ENCODE peak calls at places on chromosomes 5 and 9, in four cellular contexts. V is neuronal stem cell, A is SK-N-SH, M is left ventricle myocardium inferior. N is an unnamed sample. For H3K36me3, the result is how much of the 10 kb centered on the place peaks cover.

GRCh38 chr5:55634204-55634785 is 77.8 kb downstream of the SLC38A9 start:
- DNase-seq in V (no peak), M (no peak), A (no peak), N (no peak)

GRCh38 chr5:137462816-137463520 is 36.2 kb downstream of the SPOCK1 start:
- DNase-seq in M (no peak), V (no peak), A (no peak), N (no peak)

GRCh38 chr5:135444360-135444759 is 2.8 kb downstream of the DCANP1 start:
- DNase-seq in A (no peak), M (no peak), V (no peak), N (no peak)

GRCh38 chr9:2874001-2874750 is 30.3 kb upstream of the PUM3 start:
- DNase-seq in A (no peak), M (no peak), V (no peak), N (no peak)

GRCh38 chr5:170761048-170761707 is 22.3 kb upstream of the GABRP start:
- DNase-seq in A (no peak), V (no peak), M (no peak), N (no peak)

GRCh38 chr9:32502459-32502858 is 23.5 kb downstream of the RIGI start:
- DNase-seq in M (no peak), V (no peak), A (no peak), N (no peak)

GRCh38 chr5:962801-963200 is 45.8 kb upstream of the NKD2 start:
- DNase-seq in V (no peak), M (no peak), A (peak), N (no peak)

GRCh38 chr9:87685431-87685830 is 40.5 kb upstream of the CTSL start:
- DNase-seq in V (no peak), M (no peak), A (no peak), N (no peak)

GRCh38 chr5:1251678-1252580 is 26.7 kb downstream of the SLC6A18 start:
- DNase-seq in M (no peak), V (no peak), A (no peak), N (no peak)

GRCh38 chr5:79974896-79975295 is 16.2 kb downstream of the MTX3 start:
- DNase-seq in V (no peak), M (no peak), A (no peak), N (peak)

GRCh38 chr5:87116821-87117512 is 150.7 kb upstream of the RASA1 start:
- DNase-seq in V (no peak), A (no peak), M (no peak), N (no peak)

GRCh38 chr9:133605856-133606721 is 3.1 kb downstream of the FAM163B start:
- DNase-seq in A (no peak), V (no peak), M (no peak), N (no peak)

GRCh38 chr5:1565737-1566734 is 42.3 kb upstream of the LPCAT1 start:
- DNase-seq in V (no peak), A (peak), M (no peak), N (no peak)

GRCh38 chr5:5298068-5298633 is 124.3 kb upstream of the ICE1 start:
- DNase-seq in M (no peak), V (no peak), A (no peak), N (no peak)

GRCh38 chr5:113150821-113151220 is 174.2 kb downstream of the DCP2 start:
- DNase-seq in V (no peak), A (no peak), M (no peak), N (no peak)

GRCh38 chr5:5126444-5126843 is 13.7 kb upstream of the ADAMTS16 start:
- DNase-seq in M (no peak), A (no peak), V (no peak), N (peak)

GRCh38 chr5:171436804-171437285 is 17.4 kb downstream of the FGF18 start:
- DNase-seq in V (no peak), A (no peak), M (no peak), N (no peak)

GRCh38 chr9:125378778-125379177 is 117.2 kb downstream of the GAPVD1 start:
- DNase-seq in V (no peak), M (no peak), A (no peak), N (no peak)

GRCh38 chr5:165526357-165526756 is 2020.9 kb downstream of the MAT2B start:
- DNase-seq in A (no peak), M (no peak), V (no peak), N (no peak)

GRCh38 chr5:79871721-79872120 is 119.3 kb downstream of the MTX3 start:
- DNase-seq in V (no peak), M (no peak), A (no peak), N (no peak)

GRCh38 chr5:14011089-14012004 is 66.9 kb upstream of the DNAH5 start:
- DNase-seq in V (peak), M (peak), A (peak), N (peak)

GRCh38 chr5:112366987-112367386 is 52.1 kb downstream of the EPB41L4A start:
- DNase-seq in A (peak), V (no peak), M (no peak), N (no peak)

GRCh38 chr5:128135286-128135685 is 51.7 kb downstream of the SLC12A2 start:
- DNase-seq in A (no peak), V (no peak), M (no peak), N (no peak)
- H3K36me3 ChIP-seq in A (half or more), V (under half), M (half or more), N (under half)

DNA sequence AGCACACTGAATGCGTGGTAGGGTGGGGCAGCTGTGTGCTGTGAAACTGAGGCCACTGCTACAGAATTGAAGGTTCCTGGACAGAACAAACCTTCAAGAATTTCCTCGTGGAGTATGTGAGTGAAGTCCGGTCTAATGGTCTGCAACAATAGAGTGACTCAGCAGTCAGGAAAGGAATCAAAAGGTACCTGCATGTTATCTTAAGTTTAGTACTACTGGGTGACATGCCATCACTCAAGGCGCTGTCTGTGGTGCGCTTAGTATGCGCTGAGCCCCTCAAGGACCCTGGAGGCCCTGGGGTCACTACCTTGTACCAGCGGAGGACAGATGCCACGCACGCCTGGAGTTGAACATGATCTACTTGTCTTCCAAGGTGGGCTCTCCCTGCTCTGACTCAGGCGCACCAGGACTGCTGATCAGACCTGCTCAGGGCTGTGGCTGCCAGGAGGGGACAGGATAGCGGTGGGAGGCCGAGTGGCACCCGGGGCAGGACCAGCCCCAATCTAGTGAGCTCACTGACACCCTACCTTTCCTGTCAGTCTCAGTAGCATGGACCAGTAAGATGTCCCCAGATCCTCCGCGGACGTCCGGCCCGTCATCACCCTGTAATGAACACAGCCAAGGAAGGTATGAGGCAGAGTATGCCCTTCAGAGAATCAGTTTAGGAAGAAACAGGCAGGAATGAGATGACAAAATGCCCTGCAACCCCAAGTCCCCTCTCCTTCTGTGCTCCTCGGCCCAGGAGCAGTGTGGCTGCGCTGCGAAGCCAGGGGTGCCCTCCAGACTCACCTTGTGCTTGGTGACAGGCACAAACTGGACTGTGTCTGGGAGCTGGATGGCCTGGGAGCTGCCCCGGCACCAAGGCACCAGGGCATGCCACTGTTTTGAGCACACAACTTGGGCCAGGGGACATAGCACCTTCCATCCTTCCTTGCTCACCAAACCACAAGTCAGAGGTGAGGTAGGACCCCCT is 50.7 kb downstream of the PRRT1B start:
- DNase-seq in M (no peak), V (no peak), A (no peak), N (no peak)
- H3K36me3 ChIP-seq in M (half or more), V (under half), A (under half), N (under half)

GRCh38 chr5:169710675-169711074 is 73.6 kb downstream of the DOCK2 start:
- DNase-seq in V (no peak), A (no peak), M (no peak), N (no peak)
- H3K36me3 ChIP-seq in V (under half), A (under half), M (under half), N (under half)

GRCh38 chr5:100867039-100867562 is 36.0 kb downstream of the ST8SIA4 start:
- DNase-seq in A (no peak), M (no peak), V (no peak), N (no peak)
- H3K36me3 ChIP-seq in A (under half), M (under half), V (under half), N (under half)

GRCh38 chr5:96904054-96904931 is 28.0 kb downstream of the ERAP2 start:
- DNase-seq in V (no peak), A (no peak), M (no peak), N (no peak)
- H3K36me3 ChIP-seq in V (under half), A (under half), M (half or more), N (under half)

DNA sequence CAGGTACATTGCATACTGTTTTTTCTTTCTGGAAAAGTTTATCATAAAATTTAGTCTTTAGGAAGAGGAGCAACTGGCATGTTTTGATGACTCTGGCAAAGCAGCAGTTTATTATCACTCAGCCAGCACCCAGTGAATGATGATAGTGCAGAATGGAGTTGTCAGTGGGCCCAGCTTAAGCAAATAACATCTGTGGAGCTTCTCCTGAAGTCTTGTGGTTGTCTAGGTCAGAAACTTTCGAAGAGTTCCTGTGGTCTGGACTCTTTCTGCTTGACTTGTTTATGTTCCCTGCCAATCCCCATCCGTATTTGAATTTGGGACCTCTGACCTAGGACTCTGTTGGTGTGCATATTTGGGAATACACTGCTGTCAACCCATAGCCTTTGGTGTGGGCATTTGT is 38.1 kb upstream of the C5orf47 start:
- DNase-seq in A (no peak), V (no peak), M (no peak), N (no peak)
- H3K36me3 ChIP-seq in A (half or more), V (under half), M (half or more), N (under half)

GRCh38 chr9:127535834-127536233 is 76.2 kb upstream of the STXBP1 start:
- DNase-seq in M (no peak), A (no peak), V (no peak), N (no peak)

GRCh38 chr9:127537014-127537413 is 75.1 kb upstream of the STXBP1 start:
- DNase-seq in M (no peak), V (no peak), A (no peak), N (no peak)

GRCh38 chr9:127537792-127538191 is 74.3 kb upstream of the STXBP1 start:
- DNase-seq in A (peak), V (no peak), M (no peak), N (no peak)

GRCh38 chr9:127535396-127535795 is 76.7 kb upstream of the STXBP1 start:
- DNase-seq in M (no peak), V (no peak), A (no peak), N (no peak)

GRCh38 chr9:127536499-127536898 is 75.6 kb upstream of the STXBP1 start:
- DNase-seq in A (no peak), M (no peak), V (no peak), N (no peak)
- H3K36me3 ChIP-seq in A (under half), M (under half), V (under half), N (under half)

GRCh38 chr5:132926437-132926836 is 37.0 kb downstream of the AFF4 start:
- DNase-seq in V (no peak), M (no peak), A (no peak), N (no peak)
- H3K36me3 ChIP-seq in V (under half), M (half or more), A (half or more), N (under half)

GRCh38 chr9:98772364-98773155 is 23.8 kb downstream of the ANKS6 start:
- DNase-seq in A (no peak), M (no peak), V (no peak), N (no peak)
- H3K36me3 ChIP-seq in A (under half), M (half or more), V (under half), N (under half)

GRCh38 chr9:113921366-113921765 is 45.3 kb downstream of the ZNF618 start:
- DNase-seq in M (no peak), A (no peak), V (no peak), N (no peak)
- H3K36me3 ChIP-seq in M (under half), A (under half), V (under half), N (under half)

N was measured in kidney epithelial cell.